ENCODE peak calls at places on chromosomes 6 and 20, in six cellular contexts. O is breast epithelium, G is left ventricle myocardium inferior, I is hepatocyte, N is adrenal gland, R is thyroid gland. P is an unnamed sample.
A peak's percentile ranks its signal among the peaks of the same experiment; 100 is the strongest.

GRCh38 chr6:78948785-78949184 is 81.4 kb downstream of the IRAK1BP1 start:
- DNase-seq in R (no peak), N (no peak), I (no peak), O (no peak), G (no peak), P (no peak)

GRCh38 chr20:21027569-21027968 is 78.6 kb downstream of the LINC00237 start:
- DNase-seq in G (no peak), N (no peak), I (peak; percentile 23), O (no peak), R (peak; percentile 21), P (no peak)

GRCh38 chr6:36821581-36822335 is 17.5 kb downstream of the CPNE5 start:
- DNase-seq in I (no peak), R (no peak), G (no peak), N (no peak), O (no peak), P (no peak)

GRCh38 chr6:139979021-139979721 is 604.7 kb upstream of the CITED2 start:
- DNase-seq in G (no peak), I (no peak), N (no peak), R (peak; percentile 88), O (no peak), P (no peak)

GRCh38 chr6:30500421-30501069 is 11.2 kb downstream of the HLA-E start:
- DNase-seq in O (no peak), R (no peak), N (no peak), I (no peak), G (no peak), P (no peak)

GRCh38 chr20:58081842-58082241 is 146.6 kb downstream of the ANKRD60 start:
- DNase-seq in G (no peak), N (no peak), R (no peak), O (no peak), I (no peak), P (no peak)

GRCh38 chr6:158068893-158069799 is 87.5 kb downstream of the SYNJ2 start:
- DNase-seq in O (peak; percentile 85), N (peak; percentile 68), G (no peak), R (peak; percentile 98), I (peak; percentile 78), P (peak; percentile 78)

GRCh38 chr6:44003345-44004061 is 123.7 kb downstream of the MRPL14 start:
- DNase-seq in O (no peak), N (no peak), I (peak; percentile 37), G (no peak), R (no peak), P (no peak)

GRCh38 chr20:12057778-12058177 is 140.1 kb downstream of the BTBD3 start:
- DNase-seq in R (no peak), I (no peak), G (no peak), N (no peak), O (no peak), P (no peak)

GRCh38 chr6:157443066-157443800 is 62.2 kb downstream of the ZDHHC14 start:
- DNase-seq in N (no peak), O (no peak), R (no peak), G (no peak), I (no peak), P (no peak)

GRCh38 chr6:49552596-49552995 is 2.1 kb downstream of the C6orf141 start:
- DNase-seq in N (no peak), I (no peak), O (no peak), R (no peak), G (no peak), P (no peak)

GRCh38 chr6:26284537-26285142 is 80.4 kb upstream of the BTN3A2 start:
- DNase-seq in O (peak; percentile 58), I (peak; percentile 78), N (peak; percentile 67), G (peak; percentile 41), R (peak; percentile 60), P (peak; percentile 76)

GRCh38 chr6:107075951-107076381 is 39.3 kb downstream of the BEND3 start:
- DNase-seq in O (no peak), R (no peak), N (no peak), G (no peak), I (no peak), P (no peak)

GRCh38 chr6:10794239-10794638 is 44.1 kb downstream of the MAK start:
- DNase-seq in G (no peak), I (no peak), O (no peak), N (no peak), R (no peak), P (no peak)

GRCh38 chr6:134853111-134854055 is 96.5 kb downstream of the ALDH8A1 start:
- DNase-seq in R (no peak), I (peak; percentile 60), G (no peak), O (no peak), N (no peak), P (no peak)

GRCh38 chr6:79872986-79873385 is 74.4 kb downstream of the ELOVL4 start:
- DNase-seq in R (no peak), I (peak; percentile 62), G (no peak), N (no peak), O (no peak), P (no peak)

GRCh38 chr6:129661478-129662405 is 48.2 kb downstream of the ARHGAP18 start:
- DNase-seq in G (no peak), O (no peak), R (peak; percentile 53), N (peak; percentile 57), I (no peak), P (no peak)

GRCh38 chr6:144339859-144340452 is 54.8 kb downstream of the UTRN start:
- DNase-seq in I (no peak), O (no peak), R (no peak), N (no peak), G (no peak), P (no peak)

GRCh38 chr6:21595265-21595950 is 1.9 kb downstream of the SOX4 start:
- DNase-seq in I (peak; percentile 44), R (peak; percentile 70), N (peak; percentile 17), O (peak; percentile 67), G (peak; percentile 29), P (peak; percentile 66)

GRCh38 chr20:62313460-62314338 is 10.9 kb downstream of the ADRM1 start:
- DNase-seq in N (no peak), G (no peak), I (no peak), R (no peak), O (no peak), P (no peak)

GRCh38 chr20:25499855-25500434 is 85.4 kb downstream of the NINL start:
- DNase-seq in R (no peak), G (no peak), O (no peak), N (no peak), I (no peak), P (no peak)

GRCh38 chr20:51611625-51611890 is 69.0 kb upstream of the NFATC2 start:
- DNase-seq in O (no peak), R (no peak), I (no peak), N (no peak), G (no peak), P (no peak)

GRCh38 chr6:146968041-146968760 is 236.0 kb upstream of the STXBP5 start:
- DNase-seq in R (no peak), N (peak; percentile 19), G (no peak), O (no peak), I (peak; percentile 21), P (no peak)

GRCh38 chr6:108260126-108260808 is 573 bp downstream of the SNX3 start:
- DNase-seq in G (peak; percentile 32), I (peak; percentile 67), N (peak; percentile 34), O (no peak), R (peak; percentile 52), P (peak; percentile 50)

GRCh38 chr6:111027219-111027618 is 45.4 kb downstream of the RPF2 start:
- DNase-seq in N (no peak), I (no peak), O (no peak), R (no peak), G (no peak), P (no peak)

GRCh38 chr6:142537612-142538478 is 236.0 kb downstream of the ADGRG6 start:
- DNase-seq in R (no peak), N (no peak), O (no peak), G (no peak), I (no peak), P (no peak)
- TF ChIP-seq CTCF in R (no peak), N (peak; percentile 17), O (no peak), G (peak; percentile 30), I (peak; percentile 16), P (peak; percentile 43)

GRCh38 chr6:27297857-27298730 is 14.0 kb downstream of the POM121L2 start:
- DNase-seq in O (no peak), G (no peak), N (no peak), I (peak; percentile 27), R (no peak), P (no peak)
- H3K4me3 ChIP-seq in O (no peak overlapping the region), G (no peak overlapping the region), N (no peak overlapping the region), I (no peak overlapping the region), R (no peak overlapping the region), P (no peak overlapping the region)

GRCh38 chr20:1841554-1842140 is 53.6 kb upstream of the SIRPA start:
- DNase-seq in N (peak; percentile 57), I (no peak), R (no peak), O (no peak), G (no peak), P (peak; percentile 60)
- H3K4me1 ChIP-seq in N (peaks cover 7% of the 10 kb centered on the region), I (peaks cover 26% of the 10 kb centered on the region), R (no peaks in the 10 kb centered on the region), O (no peaks in the 10 kb centered on the region), G (peaks cover 6% of the 10 kb centered on the region), P (peaks cover 17% of the 10 kb centered on the region)

DNA sequence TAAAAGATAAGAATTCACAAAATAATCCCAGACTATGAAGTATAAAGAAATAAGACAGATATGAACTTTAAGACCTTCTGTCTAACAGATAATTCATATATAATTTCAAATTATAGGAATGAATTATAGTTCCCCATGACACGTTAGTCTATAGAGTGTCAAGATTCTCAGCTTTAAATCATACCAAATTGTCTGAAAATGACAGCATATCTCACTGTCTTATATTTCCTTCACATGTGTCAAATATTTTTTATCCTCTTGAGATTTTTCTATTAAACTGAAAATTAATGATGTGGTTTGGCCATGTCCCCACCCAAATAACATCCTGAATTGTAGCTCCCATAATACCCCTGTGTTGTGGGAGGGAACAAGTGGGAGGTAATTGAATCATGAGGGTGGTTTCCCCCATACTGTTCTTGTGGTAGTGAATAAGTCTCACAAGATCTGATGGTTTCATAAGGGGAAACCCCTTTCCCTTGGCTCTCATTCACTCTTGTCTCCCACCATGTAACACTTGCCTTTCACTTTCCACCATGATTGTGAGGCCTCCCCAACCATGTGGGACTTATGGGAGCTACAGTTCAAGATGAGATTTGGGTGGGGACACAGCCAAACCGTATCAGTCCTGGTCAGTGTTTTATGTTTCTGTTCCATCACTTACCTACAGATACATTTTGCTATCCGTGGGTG is 825.3 kb upstream of the GJE1 start:
- DNase-seq in O (no peak), R (no peak), N (no peak), I (no peak), G (no peak), P (no peak)
- TF ChIP-seq CTCF in O (no peak), R (no peak), N (no peak), I (no peak), G (no peak), P (no peak)

P was measured in lower lobe of right lung.